ENCODE peak calls at places on chromosomes 2 and 18, in eight cellular contexts. X is sigmoid colon, B is Peyer's patch, J is right lobe of liver, I is ovary, M is IMR-90, W is A549, A is tibial nerve. H is an unnamed sample.

GRCh38 chr18:28432350-28432749 is 255.4 kb upstream of the CDH2 start:
- DNase-seq in X (no peak), B (no peak), J (no peak), I (no peak), M (no peak), W (no peak), A (no peak), H (no peak)

GRCh38 chr2:101718993-101719571 is 21.6 kb downstream of the MAP4K4 start:
- DNase-seq in X (no peak), B (no peak), J (no peak), I (no peak), M (peak), W (no peak), A (no peak), H (no peak)

GRCh38 chr18:23115683-23116096 is 19.6 kb upstream of the CABLES1 start:
- DNase-seq in X (no peak), B (no peak), J (no peak), I (no peak), M (peak), W (peak), A (no peak), H (no peak)

GRCh38 chr2:108918156-108918845 is 70.7 kb downstream of the EDAR start:
- DNase-seq in X (peak), B (no peak), J (no peak), I (no peak), M (no peak), W (no peak), A (no peak), H (peak)

GRCh38 chr2:169260246-169260645 is 102.1 kb downstream of the LRP2 start:
- DNase-seq in X (no peak), B (no peak), J (no peak), I (no peak), M (no peak), W (no peak), A (no peak), H (no peak)

GRCh38 chr18:79523221-79523737 is 127.5 kb downstream of the NFATC1 start:
- DNase-seq in X (no peak), B (peak), J (no peak), I (no peak), M (no peak), W (no peak), A (no peak), H (no peak)

GRCh38 chr2:85179541-85179940 is 46.3 kb downstream of the TCF7L1 start:
- DNase-seq in X (no peak), B (no peak), J (no peak), I (no peak), M (no peak), W (no peak), A (no peak), H (no peak)

GRCh38 chr2:28348149-28348567 is 44.5 kb upstream of the FOSL2 start:
- DNase-seq in X (peak), B (no peak), J (no peak), I (no peak), M (no peak), W (no peak), A (no peak), H (no peak)

GRCh38 chr2:194319222-194319992 is 1337.6 kb upstream of the SLC39A10 start:
- DNase-seq in X (no peak), B (no peak), J (no peak), I (no peak), M (no peak), W (no peak), A (no peak), H (no peak)

GRCh38 chr2:241321911-241322310 is 6.2 kb downstream of the SEPTIN2 start:
- DNase-seq in X (no peak), B (no peak), J (no peak), I (no peak), M (no peak), W (no peak), A (no peak), H (no peak)
- H3K4me3 ChIP-seq in X (no peak), B (no peak), J (no peak), I (no peak), M (no peak), W (no peak), A (no peak), H (no peak)

GRCh38 chr2:64767670-64768425 is 114.1 kb upstream of the SERTAD2 start:
- DNase-seq in X (peak), B (peak), J (peak), I (peak), M (peak), W (peak), A (peak), H (peak)
- TF ChIP-seq POLR2A in X (peak), B (peak), J (peak), I (peak), M (peak), W (peak), A (peak), H (peak)

GRCh38 chr18:13418013-13418710 is 199.6 kb downstream of the LDLRAD4 start:
- DNase-seq in X (no peak), B (no peak), J (peak), I (no peak), M (no peak), W (no peak), A (no peak), H (no peak)
- TF ChIP-seq CTCF in X (no peak), B (no peak), J (no peak), I (no peak), M (no peak), W (no peak), A (no peak), H (no peak)

GRCh38 chr2:229713371-229714079 is 830 bp downstream of the DNER start:
- DNase-seq in X (no peak), B (no peak), J (no peak), I (no peak), M (no peak), W (peak), A (no peak), H (no peak)
- H3K4me3 ChIP-seq in X (no peak), B (peak), J (peak), I (no peak), M (peak), W (peak), A (no peak), H (peak)

GRCh38 chr2:64727843-64728463 is 74.2 kb upstream of the SERTAD2 start:
- DNase-seq in X (no peak), B (peak), J (no peak), I (no peak), M (no peak), W (no peak), A (no peak), H (no peak)

GRCh38 chr2:64731306-64731654 is 77.6 kb upstream of the SERTAD2 start:
- DNase-seq in X (no peak), B (no peak), J (no peak), I (no peak), M (no peak), W (no peak), A (no peak), H (no peak)

GRCh38 chr2:64730551-64731305 is 77.0 kb upstream of the SERTAD2 start:
- DNase-seq in X (peak), B (peak), J (peak), I (peak), M (peak), W (no peak), A (peak), H (peak)

GRCh38 chr2:64722645-64723044 is 68.9 kb upstream of the SERTAD2 start:
- DNase-seq in X (no peak), B (no peak), J (no peak), I (no peak), M (no peak), W (no peak), A (no peak), H (no peak)

GRCh38 chr2:64727013-64727767 is 73.5 kb upstream of the SERTAD2 start:
- DNase-seq in X (no peak), B (no peak), J (no peak), I (no peak), M (no peak), W (no peak), A (no peak), H (no peak)
- TF ChIP-seq POLR2A in X (no peak), B (no peak), J (no peak), I (no peak), M (no peak), W (no peak), A (no peak), H (no peak)

DNA sequence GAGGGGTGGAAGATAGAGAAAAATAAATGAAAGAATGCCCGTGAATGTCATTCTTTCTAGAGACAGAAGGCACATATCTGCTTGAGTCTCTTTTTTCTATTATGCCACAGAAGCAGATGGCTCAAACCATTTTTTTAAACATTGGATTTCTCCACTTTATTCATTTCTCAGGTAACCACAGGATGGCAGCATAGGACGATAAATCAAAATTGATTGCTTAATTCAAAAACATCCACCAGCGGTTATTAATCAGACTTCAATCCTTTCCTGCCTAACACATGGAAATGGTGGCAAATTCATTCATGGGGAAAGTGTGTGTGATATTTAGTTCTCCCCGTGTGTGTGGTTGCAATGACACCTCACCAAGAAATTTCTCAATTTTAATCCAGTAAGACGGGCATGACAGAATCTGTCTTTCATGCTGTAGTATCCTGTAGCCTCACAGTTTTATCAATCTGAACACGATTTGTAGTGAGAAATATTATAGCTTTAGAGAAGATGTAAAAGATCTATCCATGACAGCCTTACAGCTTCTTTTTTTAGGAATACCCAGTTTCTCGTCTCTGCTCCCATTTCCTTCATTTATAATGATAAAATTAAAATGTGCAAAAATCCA is 72.2 kb downstream of the DSC3 start:
- DNase-seq in X (no peak), B (no peak), J (no peak), I (no peak), M (peak), W (peak), A (no peak), H (no peak)
- TF ChIP-seq CTCF in X (no peak), B (peak), J (peak), I (no peak), M (peak), W (peak), A (peak), H (no peak)

GRCh38 chr2:238107525-238108422 is 7.6 kb downstream of the ESPNL start:
- DNase-seq in X (peak), B (peak), J (peak), I (no peak), M (no peak), W (no peak), A (no peak), H (peak)
- H3K4me3 ChIP-seq in X (no peak), B (peak), J (peak), I (no peak), M (no peak), W (no peak), A (no peak), H (no peak)

DNA sequence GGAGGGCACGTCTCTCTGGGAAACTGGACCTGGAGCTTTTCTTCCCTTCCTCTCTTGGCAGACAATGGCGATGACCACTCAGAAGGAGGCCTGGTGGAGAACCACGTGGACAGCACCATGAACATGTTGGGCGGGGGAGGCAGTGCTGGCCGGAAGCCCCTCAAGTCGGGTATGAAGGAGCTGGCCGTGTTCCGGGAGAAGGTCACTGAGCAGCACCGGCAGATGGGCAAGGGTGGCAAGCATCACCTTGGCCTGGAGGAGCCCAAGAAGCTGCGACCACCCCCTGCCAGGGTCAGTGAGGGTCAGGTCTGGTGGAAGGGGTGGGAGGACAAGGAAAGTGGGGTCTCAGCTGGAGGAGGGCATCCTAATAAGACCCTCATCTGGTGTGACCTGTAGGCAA is 27.3 kb downstream of the IGFBP2 start:
- DNase-seq in X (no peak), B (no peak), J (no peak), I (no peak), M (no peak), W (no peak), A (no peak), H (no peak)
- TF ChIP-seq POLR2A in X (no peak), B (no peak), J (no peak), I (no peak), M (no peak), W (no peak), A (no peak), H (no peak)

GRCh38 chr2:46438102-46438501 is 41.3 kb upstream of the TMEM247 start:
- DNase-seq in X (no peak), B (no peak), J (no peak), I (no peak), M (no peak), W (no peak), A (no peak), H (no peak)
- TF ChIP-seq CTCF in X (no peak), B (no peak), J (no peak), I (no peak), M (no peak), W (no peak), A (no peak), H (no peak)

DNA sequence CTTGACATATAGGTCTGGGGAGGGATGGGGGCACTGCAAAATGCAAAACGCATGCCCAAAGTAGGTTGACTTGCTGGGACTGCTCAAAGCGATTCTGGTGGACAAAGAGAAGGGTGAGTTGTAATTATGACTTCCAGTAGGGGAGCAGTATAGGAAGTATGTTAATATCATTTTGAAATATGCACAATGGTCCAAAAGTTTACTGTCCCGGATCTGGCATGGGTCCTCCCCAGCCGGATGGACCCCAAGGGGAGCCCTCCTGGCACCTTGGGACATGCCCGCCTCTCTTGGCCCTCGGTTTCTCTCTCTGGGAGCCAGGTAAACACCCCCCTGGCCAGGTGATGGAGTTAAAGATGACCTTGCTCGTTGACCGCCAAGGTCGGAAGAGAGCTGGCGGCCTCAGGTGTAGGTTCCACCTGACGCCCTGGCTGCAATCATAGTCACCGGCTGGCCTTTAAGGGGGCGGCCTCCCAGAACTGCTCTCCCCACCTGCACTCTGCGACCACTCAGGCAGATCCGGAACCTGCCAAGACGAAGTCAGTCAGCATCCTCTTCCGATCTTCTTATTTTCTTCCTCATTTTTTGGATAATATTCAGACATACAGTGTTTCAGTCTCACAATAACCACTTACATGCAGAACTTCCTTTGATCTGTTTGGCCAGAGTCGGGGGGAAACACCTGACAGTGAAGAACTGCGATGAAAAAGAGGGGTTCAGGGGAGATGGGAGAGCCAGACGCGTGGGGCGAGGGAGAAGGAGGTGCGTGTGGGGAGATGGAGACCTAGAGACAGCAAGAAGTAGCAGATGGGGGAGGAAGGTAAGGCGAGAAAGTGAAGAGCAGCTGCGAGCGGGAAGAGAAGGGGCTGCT is 148.3 kb downstream of the MEIS1 start:
- DNase-seq in X (peak), B (no peak), J (no peak), I (peak), M (peak), W (no peak), A (no peak), H (no peak)
- H3K4me3 ChIP-seq in X (peak), B (peak), J (no peak), I (peak), M (peak), W (no peak), A (no peak), H (no peak)

H was measured in lower leg skin.